ENCODE peak calls at places on chromosomes 16 and 17, in nine cellular contexts. R is astrocyte; U is CD8-positive, alpha-beta T cell; P is neural progenitor cell; X is IMR-90; O is adrenal gland; Q is prostate gland; C is H9; B is PC-3. V is an unnamed sample.

GRCh38 chr17:63760771-63761539 is 12.4 kb downstream of the CCDC47 start:
- DNase-seq in R (no peak), U (no peak), P (no peak), X (peak), O (no peak), Q (no peak), C (no peak), B (no peak), V (no peak)

GRCh38 chr17:38442548-38442947 is 14.3 kb downstream of the ARHGAP23 start:
- DNase-seq in R (no peak), U (no peak), P (no peak), X (no peak), O (no peak), Q (no peak), C (no peak), B (no peak), V (no peak)

GRCh38 chr17:37813753-37814152 is 68.9 kb upstream of the HNF1B start:
- DNase-seq in R (peak), U (no peak), P (no peak), X (peak), O (no peak), Q (no peak), C (no peak), B (no peak), V (no peak)

GRCh38 chr17:34499576-34499975 is 79.8 kb upstream of the TMEM132E start:
- DNase-seq in R (no peak), U (no peak), P (peak), X (peak), O (no peak), Q (no peak), C (peak), B (peak), V (peak)

GRCh38 chr17:5630434-5630833 is 46.1 kb upstream of the NLRP1 start:
- DNase-seq in R (peak), U (no peak), P (no peak), X (peak), O (no peak), Q (no peak), C (no peak), B (peak), V (no peak)

GRCh38 chr17:35568561-35568960 is 7.9 kb upstream of the SLFN14 start:
- DNase-seq in R (peak), U (no peak), P (peak), X (peak), O (no peak), Q (no peak), C (no peak), B (peak), V (peak)

GRCh38 chr17:19706791-19707727 is 9.3 kb downstream of the SLC47A2 start:
- DNase-seq in R (no peak), U (no peak), P (peak), X (no peak), O (no peak), Q (peak), C (peak), B (no peak), V (peak)

GRCh38 chr16:68704232-68704867 is 32.7 kb upstream of the CDH1 start:
- DNase-seq in R (peak), U (peak), P (peak), X (peak), O (peak), Q (peak), C (peak), B (peak), V (peak)

GRCh38 chr17:185445-186138 is 4.1 kb upstream of the DOC2B start:
- DNase-seq in R (no peak), U (no peak), P (peak), X (no peak), O (no peak), Q (no peak), C (no peak), B (no peak), V (no peak)

GRCh38 chr17:80781851-80782277 is 209.8 kb upstream of the CHMP6 start:
- DNase-seq in R (no peak), U (no peak), P (no peak), X (no peak), O (no peak), Q (no peak), C (peak), B (no peak), V (no peak)
- H3K27ac ChIP-seq in R (no peak), U (no peak), P (no peak), X (no peak), O (no peak), Q (no peak), C (no peak), B (no peak), V (no peak)

DNA sequence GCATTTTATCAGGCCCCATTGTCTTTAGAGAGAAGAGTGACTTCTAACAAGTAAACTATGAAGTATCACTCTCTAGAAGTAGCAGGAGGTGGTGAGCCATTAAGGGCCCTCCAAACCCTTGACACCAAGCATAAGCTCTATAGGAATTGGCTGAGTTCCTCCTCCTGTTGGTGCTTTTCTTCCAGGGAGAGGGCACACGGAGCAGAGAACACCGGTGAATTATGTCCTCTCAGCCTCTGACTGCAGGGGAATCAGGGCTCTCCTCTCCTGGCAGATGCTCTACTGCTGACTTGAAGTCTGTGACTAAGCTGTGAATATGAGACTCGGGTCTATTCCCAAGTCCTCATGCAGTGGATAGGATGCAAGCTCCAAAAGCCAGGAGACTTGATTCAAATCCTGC is 32.3 kb downstream of the CHD9 start:
- DNase-seq in R (peak), U (no peak), P (no peak), X (peak), O (no peak), Q (no peak), C (no peak), B (no peak), V (no peak)
- TF ChIP-seq CTCF in R (no peak), U (no peak), P (no peak), X (no peak), O (no peak), Q (no peak), C (no peak), B (no peak), V (no peak)

GRCh38 chr17:41914358-41914766 is 4.4 kb downstream of the ACLY start:
- DNase-seq in R (no peak), U (no peak), P (peak), X (peak), O (no peak), Q (no peak), C (no peak), B (no peak), V (no peak)
- H3K27ac ChIP-seq in R (no peak), U (no peak), P (peak), X (no peak), O (peak), Q (no peak), C (no peak), B (no peak), V (peak)

GRCh38 chr16:30429678-30430427 is at the start of gene DCTPP1:
- DNase-seq in R (peak), U (peak), P (peak), X (peak), O (peak), Q (peak), C (peak), B (peak), V (peak)

GRCh38 chr16:30428055-30428454 is 1.8 kb downstream of the DCTPP1 start:
- DNase-seq in R (no peak), U (no peak), P (no peak), X (no peak), O (no peak), Q (no peak), C (no peak), B (no peak), V (no peak)

GRCh38 chr16:30434852-30435251 is 5.0 kb upstream of the DCTPP1 start:
- DNase-seq in R (no peak), U (no peak), P (no peak), X (no peak), O (no peak), Q (no peak), C (no peak), B (no peak), V (no peak)

GRCh38 chr16:30429418-30429677 is 482 bp downstream of the DCTPP1 start:
- DNase-seq in R (no peak), U (no peak), P (no peak), X (no peak), O (no peak), Q (no peak), C (no peak), B (peak), V (peak)

DNA sequence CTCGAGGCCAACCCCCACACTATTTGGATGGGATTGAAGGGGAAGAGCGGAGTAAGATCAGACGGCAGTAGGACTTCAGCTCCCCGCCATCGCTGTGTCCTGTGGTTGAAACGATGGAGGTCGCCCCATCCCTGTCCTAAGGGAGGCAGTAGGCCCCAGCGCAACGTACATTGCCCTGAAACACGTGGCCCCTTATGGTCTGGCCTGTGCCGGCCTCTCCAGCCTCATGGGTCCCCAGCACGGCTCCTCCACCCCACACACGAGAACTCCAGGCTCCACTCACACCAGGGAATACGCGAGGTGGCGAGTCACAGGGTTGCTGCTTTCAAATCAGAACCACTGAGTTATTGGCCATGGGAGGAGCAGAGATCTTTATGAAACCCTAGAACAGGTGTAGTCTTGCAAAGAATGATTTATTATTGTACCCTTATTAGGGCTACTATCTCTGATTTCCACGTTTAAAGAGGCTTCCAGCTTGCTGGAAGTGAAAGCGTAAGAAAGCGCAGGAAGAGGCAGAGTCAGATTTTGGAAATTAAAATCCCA is 669 bp upstream of the DCTPP1 start:
- DNase-seq in R (no peak), U (no peak), P (no peak), X (no peak), O (peak), Q (no peak), C (no peak), B (no peak), V (no peak)
- TF ChIP-seq CTCF in R (no peak), U (peak), P (peak), X (no peak), O (no peak), Q (no peak), C (peak), B (no peak), V (peak)

GRCh38 chr16:56753410-56753809 is 23.5 kb downstream of the NUP93 start:
- DNase-seq in R (peak), U (no peak), P (no peak), X (peak), O (no peak), Q (no peak), C (no peak), B (peak), V (peak)

GRCh38 chr16:56755038-56755437 is 25.1 kb downstream of the NUP93 start:
- DNase-seq in R (no peak), U (no peak), P (no peak), X (no peak), O (no peak), Q (no peak), C (no peak), B (no peak), V (no peak)

GRCh38 chr16:56758930-56759329 is 29.0 kb downstream of the NUP93 start:
- DNase-seq in R (no peak), U (no peak), P (no peak), X (no peak), O (no peak), Q (no peak), C (no peak), B (no peak), V (no peak)

GRCh38 chr16:56763305-56763916 is 33.5 kb downstream of the NUP93 start:
- DNase-seq in R (no peak), U (no peak), P (no peak), X (no peak), O (no peak), Q (no peak), C (no peak), B (no peak), V (no peak)

DNA sequence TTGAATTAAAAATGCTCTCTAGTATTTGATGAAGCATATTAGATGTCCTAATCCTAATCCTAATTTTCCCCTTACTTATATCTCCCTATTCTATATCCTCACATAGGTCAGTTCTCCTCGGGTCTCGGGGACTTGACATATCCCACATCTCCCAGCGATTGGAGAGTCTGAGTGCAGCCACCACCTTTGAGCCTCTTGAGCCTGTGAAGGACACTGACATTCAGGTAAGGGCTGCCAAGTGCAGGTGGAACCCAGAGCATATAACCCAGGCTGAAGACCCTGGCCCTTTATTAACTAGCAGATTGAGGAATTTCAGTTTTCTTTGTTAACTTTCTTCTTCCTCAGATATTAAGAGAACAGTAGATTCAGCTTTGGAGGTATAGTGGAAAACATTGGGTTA is 28.5 kb downstream of the NUP93 start:
- DNase-seq in R (no peak), U (no peak), P (no peak), X (no peak), O (no peak), Q (no peak), C (no peak), B (no peak), V (no peak)
- H3K27ac ChIP-seq in R (no peak), U (no peak), P (no peak), X (no peak), O (no peak), Q (no peak), C (no peak), B (no peak), V (no peak)

GRCh38 chr17:53462393-53462811 is 360.3 kb upstream of the KIF2B start:
- DNase-seq in R (peak), U (no peak), P (no peak), X (no peak), O (no peak), Q (no peak), C (no peak), B (peak), V (peak)
- TF ChIP-seq CTCF in R (no peak), U (no peak), P (no peak), X (no peak), O (no peak), Q (no peak), C (no peak), B (no peak), V (no peak)

GRCh38 chr17:77959216-77959925 is 868 bp downstream of the TNRC6C start:
- DNase-seq in R (no peak), U (no peak), P (peak), X (peak), O (peak), Q (peak), C (no peak), B (no peak), V (peak)
- H3K27ac ChIP-seq in R (no peak), U (peak), P (no peak), X (no peak), O (peak), Q (peak), C (no peak), B (no peak), V (peak)

GRCh38 chr17:27559506-27559931 is 71.5 kb upstream of the LGALS9 start:
- DNase-seq in R (peak), U (no peak), P (no peak), X (peak), O (no peak), Q (no peak), C (no peak), B (no peak), V (no peak)
- TF ChIP-seq CTCF in R (no peak), U (no peak), P (no peak), X (peak), O (no peak), Q (no peak), C (no peak), B (no peak), V (no peak)

DNA sequence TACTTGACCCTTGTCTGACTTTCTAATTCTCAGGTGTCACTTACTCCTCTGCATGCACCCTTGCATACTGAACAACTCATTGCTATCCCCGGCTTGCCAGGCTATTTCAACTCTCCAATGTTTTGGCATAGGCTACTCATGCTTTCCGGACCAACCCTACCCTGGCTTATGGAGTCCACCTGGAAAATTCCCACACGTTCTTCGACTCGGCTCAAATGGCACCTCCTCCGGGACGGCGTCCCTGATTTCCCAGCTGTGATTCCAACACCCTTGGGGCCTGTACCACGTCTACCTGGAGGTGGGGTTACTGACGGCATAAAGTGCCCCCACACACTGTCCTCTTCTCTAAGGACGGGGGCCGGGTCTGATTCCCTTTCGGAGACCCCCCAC is 518 bp downstream of the SMYD4 start:
- DNase-seq in R (no peak), U (no peak), P (no peak), X (no peak), O (no peak), Q (no peak), C (no peak), B (peak), V (peak)
- H3K27ac ChIP-seq in R (peak), U (peak), P (no peak), X (peak), O (peak), Q (peak), C (no peak), B (no peak), V (peak)

GRCh38 chr17:2064980-2065785 is 10.3 kb downstream of the HIC1 start:
- DNase-seq in R (peak), U (no peak), P (peak), X (peak), O (no peak), Q (no peak), C (peak), B (no peak), V (no peak)
- TF ChIP-seq CTCF in R (peak), U (no peak), P (peak), X (peak), O (no peak), Q (no peak), C (peak), B (peak), V (no peak)